ENCODE peak calls at places on chromosomes 12 and 14, in seven cellular contexts. N, E, K, W, H, L and R are unnamed samples.
A peak's percentile ranks its signal among the peaks of the same experiment; 100 is the strongest.

GRCh38 chr14:53613404-53614253 is 343.0 kb downstream of the BMP4 start:
- DNase-seq in L (peak; percentile 67), K (no peak), E (no peak), N (no peak), H (no peak), W (no peak), R (no peak)

GRCh38 chr14:104741803-104742251 is 11.1 kb upstream of the SIVA1 start:
- DNase-seq in E (no peak), H (no peak), N (peak; percentile 22), K (no peak), W (no peak), L (no peak), R (no peak)

GRCh38 chr12:15984097-15984800 is 73.1 kb downstream of the DERA start:
- DNase-seq in E (no peak), W (no peak), L (no peak), N (no peak), H (no peak), K (no peak), R (no peak)

GRCh38 chr12:50788562-50788961 is 24.7 kb downstream of the ATF1 start:
- DNase-seq in E (no peak), L (peak; percentile 94), N (no peak), W (no peak), H (no peak), K (no peak), R (no peak)

GRCh38 chr12:59023861-59024424 is 103.6 kb upstream of the LRIG3 start:
- DNase-seq in K (no peak), E (no peak), W (no peak), N (no peak), H (no peak), L (no peak), R (no peak)

GRCh38 chr12:78929075-78929418 is 64.5 kb downstream of the SYT1 start:
- DNase-seq in N (no peak), E (no peak), L (no peak), W (no peak), K (no peak), H (no peak), R (no peak)

GRCh38 chr12:53300187-53300586 is 692 bp downstream of the MYG1 start:
- DNase-seq in W (no peak), K (no peak), H (no peak), E (no peak), L (peak; percentile 32), N (no peak), R (no peak)

GRCh38 chr14:98022541-98023520 is 1225.6 kb downstream of the VRK1 start:
- DNase-seq in K (no peak), E (no peak), N (no peak), W (no peak), L (no peak), H (no peak), R (no peak)

GRCh38 chr12:92735131-92735721 is 32.4 kb downstream of the PLEKHG7 start:
- DNase-seq in K (no peak), N (no peak), H (no peak), L (peak; percentile 98), E (no peak), W (no peak), R (peak; percentile 3)

GRCh38 chr12:31594681-31595080 is 3.7 kb upstream of the DENND5B start:
- DNase-seq in K (no peak), N (no peak), W (no peak), H (no peak), E (no peak), L (no peak), R (no peak)

GRCh38 chr12:27504506-27504905 is 19.5 kb upstream of the PPFIBP1 start:
- DNase-seq in N (no peak), W (no peak), H (no peak), K (no peak), L (no peak), E (no peak), R (no peak)

GRCh38 chr12:31887109-31887811 is 72.0 kb upstream of the RESF1 start:
- DNase-seq in H (no peak), W (no peak), E (no peak), L (no peak), K (no peak), N (no peak), R (no peak)

GRCh38 chr12:124581299-124581698 is 13.9 kb upstream of the NCOR2 start:
- DNase-seq in E (no peak), N (no peak), H (no peak), K (no peak), L (no peak), W (no peak), R (no peak)

GRCh38 chr12:40996091-40996490 is 192.0 kb upstream of the PDZRN4 start:
- DNase-seq in N (no peak), E (no peak), L (no peak), K (no peak), W (no peak), H (no peak), R (no peak)

GRCh38 chr14:67186369-67186768 is 2.9 kb upstream of the GARIN2 start:
- DNase-seq in N (no peak), K (no peak), W (no peak), L (no peak), H (no peak), E (no peak), R (no peak)

GRCh38 chr12:26244503-26244902 is 49.1 kb downstream of the SSPN start:
- DNase-seq in K (no peak), W (no peak), N (no peak), L (no peak), H (no peak), E (no peak), R (no peak)

GRCh38 chr14:82482345-82482744 is 948.7 kb upstream of the SEL1L start:
- DNase-seq in K (no peak), E (no peak), W (no peak), N (no peak), H (no peak), L (no peak), R (no peak)
- H3K9me3 ChIP-seq in K (no peaks in the 10 kb centered on the region), E (no peaks in the 10 kb centered on the region), W (no peaks in the 10 kb centered on the region), N (no peaks in the 10 kb centered on the region), H (no peaks in the 10 kb centered on the region), L (no peaks in the 10 kb centered on the region), R (no peaks in the 10 kb centered on the region)

DNA sequence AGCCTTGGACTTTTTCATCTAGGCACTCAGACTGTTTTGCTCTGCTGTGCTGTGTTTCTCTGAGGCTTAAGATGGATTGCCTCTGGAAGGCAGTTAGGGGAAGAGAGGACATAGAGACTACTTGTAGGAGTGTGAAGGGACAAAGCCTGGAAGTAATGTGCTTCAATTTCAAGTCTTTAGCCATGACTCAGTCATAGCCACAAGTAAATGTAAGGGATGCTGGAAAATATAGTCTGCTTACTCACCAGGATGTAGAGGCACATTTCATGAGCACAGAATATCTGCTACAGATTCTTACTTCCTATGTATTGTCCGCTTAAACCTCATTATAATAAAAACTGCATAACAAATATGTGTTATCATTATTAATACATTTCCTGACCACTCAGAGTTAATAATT is 794.3 kb upstream of the NOVA1 start:
- DNase-seq in L (peak; percentile 9), E (no peak), W (no peak), H (no peak), K (no peak), N (no peak), R (no peak)
- H3K9me3 ChIP-seq in L (no peaks in the 10 kb centered on the region), E (peaks cover 3% of the 10 kb centered on the region), W (no peaks in the 10 kb centered on the region), H (no peaks in the 10 kb centered on the region), K (no peaks in the 10 kb centered on the region), N (no peaks in the 10 kb centered on the region), R (no peaks in the 10 kb centered on the region)

GRCh38 chr12:34526946-34527345 is 504.6 kb downstream of the ALG10 start:
- DNase-seq in N (no peak), H (no peak), L (no peak), K (no peak), E (no peak), W (no peak), R (no peak)
- H3K9me3 ChIP-seq in N (no peaks in the 10 kb centered on the region), H (no peaks in the 10 kb centered on the region), L (no peaks in the 10 kb centered on the region), K (peaks cover 4% of the 10 kb centered on the region), E (peaks cover 39% of the 10 kb centered on the region), W (no peaks in the 10 kb centered on the region), R (no peaks in the 10 kb centered on the region)

GRCh38 chr14:105927661-105928060 is 401.3 kb downstream of the TMEM121 start:
- DNase-seq in N (no peak), L (no peak), H (no peak), W (no peak), K (no peak), E (no peak), R (no peak)

GRCh38 chr14:105926415-105927093 is 400.2 kb downstream of the TMEM121 start:
- DNase-seq in W (no peak), H (no peak), L (no peak), K (no peak), N (peak; percentile 12), E (no peak), R (no peak)

GRCh38 chr14:105925615-105926414 is 399.4 kb downstream of the TMEM121 start:
- DNase-seq in H (no peak), L (no peak), W (no peak), N (peak; percentile 18), E (no peak), K (no peak), R (no peak)

GRCh38 chr14:105924951-105925591 is 398.7 kb downstream of the TMEM121 start:
- DNase-seq in W (no peak), L (no peak), N (peak; percentile 9), H (no peak), E (no peak), K (no peak), R (no peak)

DNA sequence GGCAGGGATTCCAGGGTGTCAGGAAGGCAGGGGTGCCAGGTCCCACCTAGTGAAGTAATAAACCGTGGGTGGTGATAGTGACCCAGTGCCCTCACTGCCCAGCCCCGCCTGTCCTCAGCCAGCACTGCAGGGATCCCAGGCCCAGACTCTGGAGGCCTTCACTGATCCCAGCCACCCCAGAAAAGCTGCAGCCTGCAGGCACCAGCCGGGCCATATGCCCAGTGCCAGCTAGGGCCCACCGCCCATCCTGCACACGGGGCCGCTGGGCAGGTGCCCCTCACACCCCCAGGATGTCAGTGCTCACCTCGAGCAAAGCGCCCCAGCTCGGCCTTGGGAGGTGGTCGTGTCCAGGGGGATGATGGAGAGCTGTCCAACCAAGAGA is 400.7 kb downstream of the TMEM121 start:
- DNase-seq in N (peak; percentile 13), K (no peak), E (no peak), L (no peak), W (no peak), H (no peak), R (no peak)
- H3K9me3 ChIP-seq in N (peaks cover 15% of the 10 kb centered on the region), K (peaks cover 5% of the 10 kb centered on the region), E (peaks cover 26% of the 10 kb centered on the region), L (no peaks in the 10 kb centered on the region), W (no peaks in the 10 kb centered on the region), H (no peaks in the 10 kb centered on the region), R (no peaks in the 10 kb centered on the region)